ENCODE peak calls at places on chromosomes 6 and 20, in ten cellular contexts. P is HS-27A; B is effector CD8-positive, alpha-beta T cell; W is stimulated activated CD8-positive, alpha-beta memory T cell treated with anti-CD3 and anti-CD28 coated beads, Interleukin-4, amount 100 ng/mL, for 48 hours; E is left cardiac atrium; S is GM20000; L is iPS-NIHi11; H is effector CD4-positive, alpha-beta T cell; J is GM19239; F is endothelial cell. Z is an unnamed sample.

GRCh38 chr20:1840865-1841553 is 54.2 kb upstream of the SIRPA start:
- DNase-seq in P (no peak), B (no peak), W (no peak), E (no peak), S (no peak), L (peak; percentile 63), H (no peak), J (no peak), F (no peak), Z (no peak)

GRCh38 chr6:62530985-62531384 is 245.0 kb upstream of the KHDRBS2 start:
- DNase-seq in P (no peak), B (no peak), W (no peak), E (no peak), S (no peak), L (no peak), H (no peak), J (no peak), F (no peak), Z (no peak)

GRCh38 chr6:158765509-158766068 is 53.6 kb downstream of the EZR start:
- DNase-seq in P (no peak), B (no peak), W (no peak), E (no peak), S (no peak), L (no peak), H (no peak), J (no peak), F (no peak), Z (no peak)

GRCh38 chr6:37868447-37868825 is 48.9 kb downstream of the ZFAND3 start:
- DNase-seq in P (peak; percentile 84), B (no peak), W (peak; percentile 45), E (no peak), S (no peak), L (no peak), H (no peak), J (no peak), F (no peak), Z (no peak)

GRCh38 chr6:38997128-38997761 is 51.3 kb upstream of the GLP1R start:
- DNase-seq in P (no peak), B (peak; percentile 6), W (peak; percentile 64), E (peak; percentile 28), S (peak; percentile 13), L (peak; percentile 65), H (no peak), J (no peak), F (peak; percentile 79), Z (no peak)

GRCh38 chr6:14212632-14213031 is 95.1 kb downstream of the CD83 start:
- DNase-seq in P (no peak), B (no peak), W (no peak), E (no peak), S (no peak), L (no peak), H (no peak), J (no peak), F (no peak), Z (no peak)

GRCh38 chr6:137956098-137956488 is 89.0 kb downstream of the TNFAIP3 start:
- DNase-seq in P (no peak), B (no peak), W (no peak), E (no peak), S (no peak), L (no peak), H (no peak), J (no peak), F (no peak), Z (no peak)

GRCh38 chr6:157587127-157587729 is 206.2 kb downstream of the ZDHHC14 start:
- DNase-seq in P (no peak), B (no peak), W (no peak), E (no peak), S (no peak), L (no peak), H (no peak), J (no peak), F (no peak), Z (no peak)

GRCh38 chr6:92706976-92707375 is 712.4 kb downstream of the EPHA7 start:
- DNase-seq in P (no peak), B (no peak), W (no peak), E (no peak), S (no peak), L (no peak), H (no peak), J (no peak), F (no peak), Z (no peak)

GRCh38 chr20:9028419-9028818 is 40.5 kb upstream of the PLCB4 start:
- DNase-seq in P (no peak), B (no peak), W (no peak), E (no peak), S (no peak), L (no peak), H (no peak), J (no peak), F (no peak), Z (no peak)

GRCh38 chr20:37531856-37532255 is 4.2 kb upstream of the BLCAP start:
- DNase-seq in P (no peak), B (no peak), W (no peak), E (no peak), S (no peak), L (no peak), H (no peak), J (no peak), F (no peak), Z (no peak)

GRCh38 chr6:71124340-71124739 is 164.3 kb upstream of the OGFRL1 start:
- DNase-seq in P (no peak), B (no peak), W (no peak), E (no peak), S (no peak), L (no peak), H (no peak), J (no peak), F (no peak), Z (no peak)

GRCh38 chr20:1164871-1165270 is 19.9 kb downstream of the TMEM74B start:
- DNase-seq in P (no peak), B (no peak), W (no peak), E (no peak), S (no peak), L (no peak), H (no peak), J (no peak), F (no peak), Z (no peak)

GRCh38 chr6:160792711-160793110 is 90.7 kb downstream of the PLG start:
- DNase-seq in P (no peak), B (no peak), W (no peak), E (no peak), S (no peak), L (no peak), H (no peak), J (no peak), F (no peak), Z (no peak)

GRCh38 chr20:58349586-58349985 is 39.4 kb upstream of the VAPB start:
- DNase-seq in P (peak; percentile 69), B (no peak), W (no peak), E (no peak), S (no peak), L (no peak), H (no peak), J (no peak), F (no peak), Z (no peak)

GRCh38 chr20:62683136-62683535 is 25.5 kb upstream of the NTSR1 start:
- DNase-seq in P (no peak), B (no peak), W (no peak), E (no peak), S (no peak), L (no peak), H (no peak), J (no peak), F (no peak), Z (no peak)

GRCh38 chr20:62156254-62156556 is 12.6 kb downstream of the SS18L1 start:
- DNase-seq in P (no peak), B (no peak), W (no peak), E (no peak), S (no peak), L (no peak), H (no peak), J (no peak), F (no peak), Z (no peak)

Z was measured in NCI-H748 treated with DMSO at 0.1 percent for 48 hours.